ENCODE peak calls at places on chromosomes 11 and 22, in four cellular contexts. T is lung, Y is HCT116, R is hepatocyte. U is an unnamed sample. For H3K9me3, the result is how much of the 10 kb centered on the place peaks cover.

GRCh38 chr11:62295504-62295903 is 3.4 kb downstream of the SCGB1D4 start:
- DNase-seq in R (peak), Y (no peak), T (no peak), U (no peak)

GRCh38 chr11:119258180-119258579 is 52.0 kb downstream of the CBL start:
- DNase-seq in T (no peak), Y (no peak), R (no peak), U (no peak)

GRCh38 chr11:111676878-111677585 is 74.8 kb downstream of the SIK2 start:
- DNase-seq in Y (peak), R (no peak), T (no peak), U (no peak)

GRCh38 chr11:32005786-32006406 is 85.0 kb upstream of the RCN1 start:
- DNase-seq in Y (no peak), R (no peak), T (no peak), U (no peak)

GRCh38 chr22:24973867-24974266 is 21.4 kb downstream of the KIAA1671 start:
- DNase-seq in T (no peak), Y (no peak), R (peak), U (peak)

GRCh38 chr22:42214625-42215415 is 55.6 kb downstream of the TCF20 start:
- DNase-seq in T (no peak), Y (no peak), R (no peak), U (no peak)

GRCh38 chr11:846496-847098 is 3.9 kb downstream of the TSPAN4 start:
- DNase-seq in R (no peak), Y (no peak), T (no peak), U (no peak)

GRCh38 chr22:28873183-28873964 is 10.0 kb upstream of the ZNRF3 start:
- DNase-seq in T (no peak), R (no peak), Y (no peak), U (no peak)

GRCh38 chr11:61087426-61088119 is 14.7 kb upstream of the CD5 start:
- DNase-seq in T (no peak), Y (no peak), R (no peak), U (no peak)

GRCh38 chr22:44669725-44670027 is 32.3 kb upstream of the PRR5 start:
- DNase-seq in T (no peak), R (no peak), Y (no peak), U (no peak)

GRCh38 chr22:49234459-49234858 is 593.2 kb downstream of the BRD1 start:
- DNase-seq in R (no peak), T (peak), Y (no peak), U (no peak)

GRCh38 chr11:13297917-13298356 is 20.3 kb downstream of the BMAL1 start:
- DNase-seq in R (no peak), Y (no peak), T (peak), U (no peak)

GRCh38 chr22:27504854-27505253 is 296.7 kb downstream of the MN1 start:
- DNase-seq in T (no peak), R (no peak), Y (no peak), U (no peak)

GRCh38 chr22:35622132-35622913 is 5.2 kb upstream of the MB start:
- DNase-seq in T (no peak), Y (no peak), R (peak), U (peak)

GRCh38 chr11:132125855-132126841 is 755.7 kb downstream of the NTM start:
- DNase-seq in T (no peak), Y (no peak), R (no peak), U (no peak)

GRCh38 chr11:122367809-122368231 is 251.8 kb upstream of the BLID start:
- DNase-seq in Y (no peak), R (peak), T (no peak), U (no peak)

GRCh38 chr11:19931141-19931767 is 218.6 kb downstream of the NAV2 start:
- DNase-seq in Y (no peak), T (no peak), R (peak), U (no peak)

GRCh38 chr11:17015639-17016125 is 1.5 kb upstream of the PLEKHA7 start:
- DNase-seq in T (no peak), Y (no peak), R (no peak), U (no peak)

GRCh38 chr11:84685976-84686375 is 941.2 kb downstream of the DLG2 start:
- DNase-seq in R (no peak), Y (no peak), T (no peak), U (no peak)

GRCh38 chr11:37072538-37072937 is 474.5 kb upstream of the RAG2 start:
- DNase-seq in R (no peak), Y (no peak), T (no peak), U (no peak)

DNA sequence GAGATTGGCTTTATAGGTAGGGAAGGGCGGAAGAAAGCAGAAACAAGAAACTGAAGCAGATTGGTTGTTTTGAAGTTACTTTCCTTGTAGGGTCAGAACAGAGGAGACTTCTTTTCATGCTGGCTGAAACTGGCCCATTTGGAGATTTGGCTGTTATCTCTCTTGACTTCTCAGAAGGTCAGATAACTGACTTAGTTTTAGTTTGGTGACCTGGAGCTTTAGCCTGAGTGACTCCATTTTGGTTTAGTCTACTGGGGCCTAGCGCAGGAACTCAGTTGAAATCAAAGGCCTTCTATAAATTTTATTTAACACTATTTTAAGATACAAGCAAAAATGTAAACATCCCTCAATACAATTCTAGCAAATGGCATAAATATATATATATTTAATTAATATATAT is 31.4 kb downstream of the CSTPP1 start:
- DNase-seq in T (no peak), Y (no peak), R (no peak), U (no peak)
- H3K9me3 ChIP-seq in T (under half), Y (under half), R (under half), U (under half)

GRCh38 chr22:47297261-47298016 is 535.0 kb downstream of the TBC1D22A start:
- DNase-seq in R (no peak), Y (no peak), T (no peak), U (no peak)
- TF ChIP-seq CTCF in R (no peak), Y (no peak), T (no peak), U (no peak)

DNA sequence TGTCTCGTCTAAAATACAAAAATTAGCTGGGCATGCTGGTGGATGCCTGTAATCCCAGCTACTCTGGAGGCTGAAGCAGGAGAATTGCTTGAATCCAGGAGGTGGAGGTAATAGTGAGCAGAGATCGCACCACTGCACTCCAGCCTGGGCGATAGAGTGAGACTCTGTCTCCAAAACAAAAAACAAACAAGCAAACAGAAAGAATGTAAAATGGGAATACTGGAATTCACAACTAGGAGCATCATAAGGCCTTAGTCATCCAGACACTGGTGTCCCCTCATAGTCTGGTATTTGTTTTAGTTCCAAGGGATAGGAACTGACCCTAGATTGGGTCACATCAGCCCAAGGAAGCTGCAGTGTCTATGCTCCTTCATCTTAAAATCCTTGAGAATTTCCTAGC is 520.8 kb downstream of the NELL1 start:
- DNase-seq in Y (no peak), R (no peak), T (no peak), U (no peak)
- H3K9me3 ChIP-seq in Y (under half), R (under half), T (under half), U (under half)

GRCh38 chr11:81222491-81222890 is 1511.2 kb downstream of the FAM181B start:
- DNase-seq in Y (no peak), T (no peak), R (no peak), U (no peak)
- TF ChIP-seq CTCF in Y (no peak), T (no peak), R (no peak), U (no peak)

DNA sequence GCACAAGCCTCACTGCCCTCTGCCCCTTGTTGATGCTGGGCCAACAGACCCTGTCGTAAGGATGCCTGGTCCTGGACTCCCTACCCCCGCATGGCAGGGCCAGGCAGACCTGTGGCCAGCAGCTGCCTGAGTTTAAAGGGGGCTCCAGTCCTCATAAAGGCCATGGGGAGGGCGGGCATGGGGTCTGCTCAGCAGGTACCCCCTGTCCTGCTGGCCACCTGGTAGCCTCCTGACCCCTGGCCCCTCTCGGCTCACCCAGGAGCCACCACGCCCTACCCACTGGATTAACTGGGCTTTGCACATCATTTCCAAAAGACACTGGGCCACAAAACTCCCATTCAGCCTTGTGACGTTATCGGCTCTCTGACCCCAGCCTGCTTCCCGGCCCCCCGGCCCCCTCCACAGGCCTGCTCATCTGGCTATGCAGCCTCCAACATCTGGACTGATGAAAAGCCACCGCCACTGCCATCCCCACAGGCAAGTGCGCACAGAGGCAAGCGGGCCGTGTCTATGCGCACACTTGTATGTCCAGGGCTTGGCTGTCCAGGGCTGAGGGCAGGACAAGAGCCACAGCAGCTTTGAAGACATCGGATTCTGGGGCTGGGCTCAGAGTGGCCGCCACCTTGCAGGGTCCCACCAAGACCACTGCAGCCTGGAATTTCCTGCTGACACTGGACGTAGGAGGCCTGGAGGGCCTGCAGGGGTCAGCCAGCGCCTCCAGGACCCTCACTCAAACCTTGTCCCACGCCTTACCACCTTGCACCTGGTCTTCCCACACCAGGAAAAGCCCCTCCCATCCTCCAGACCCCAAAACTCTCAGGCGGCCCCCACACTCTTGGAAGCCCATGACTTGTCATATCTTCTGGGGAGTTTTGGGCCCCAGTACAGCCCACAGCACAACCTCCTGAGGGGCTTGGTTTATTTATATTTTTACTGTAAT is 48.7 kb downstream of the IGF2 start:
- DNase-seq in Y (no peak), T (no peak), R (no peak), U (no peak)
- H3K9me3 ChIP-seq in Y (under half), T (under half), R (under half), U (under half)

DNA sequence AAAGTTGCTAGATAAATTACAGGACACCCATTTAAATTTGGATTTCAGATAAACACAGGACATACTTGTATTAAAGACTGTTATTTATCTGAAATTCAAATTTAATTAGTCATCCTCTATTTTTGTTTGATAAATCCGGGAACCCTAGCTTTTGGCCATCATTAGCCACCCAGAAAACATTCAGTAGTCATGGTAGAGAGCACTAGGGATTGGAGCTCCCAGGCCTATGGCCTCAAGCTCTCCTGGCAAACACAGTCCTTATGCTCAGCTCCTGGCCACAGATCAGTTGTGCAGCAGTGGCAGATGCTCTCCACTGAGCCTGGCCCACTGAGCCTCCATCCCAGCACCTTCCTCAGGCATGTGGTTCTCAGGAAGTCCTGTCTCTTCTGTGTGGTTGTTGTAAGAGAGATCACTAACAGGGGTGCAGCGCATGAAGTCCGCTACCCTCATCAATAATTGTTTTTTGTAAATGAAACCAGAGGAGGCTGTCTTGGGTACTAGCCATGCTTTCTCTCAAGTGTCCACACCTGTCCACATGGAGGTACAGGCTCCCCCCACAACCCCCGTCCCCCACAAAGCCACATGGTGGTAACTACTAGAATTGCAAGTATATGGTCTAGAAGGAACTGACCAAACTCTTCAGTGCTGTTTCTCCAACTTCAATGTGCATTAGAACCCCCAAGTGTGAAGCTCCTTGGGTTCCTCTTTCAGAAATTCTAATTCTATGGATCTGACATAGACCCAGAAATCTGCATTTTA is 1.1 kb upstream of the IRAG1 start:
- DNase-seq in R (no peak), T (no peak), Y (no peak), U (no peak)
- TF ChIP-seq CTCF in R (no peak), T (no peak), Y (peak), U (no peak)

GRCh38 chr11:106187860-106188456 is 110.5 kb downstream of the AASDHPPT start:
- DNase-seq in T (no peak), R (no peak), Y (no peak), U (no peak)
- H3K9me3 ChIP-seq in T (under half), R (under half), Y (under half), U (under half)

GRCh38 chr11:18536195-18536594 is 9.5 kb upstream of the TSG101 start:
- DNase-seq in R (peak), T (no peak), Y (no peak), U (no peak)

GRCh38 chr11:18540207-18541009 is 13.7 kb upstream of the TSG101 start:
- DNase-seq in Y (no peak), R (peak), T (no peak), U (no peak)
- TF ChIP-seq CTCF in Y (peak), R (peak), T (peak), U (peak)